ENCODE peak calls at places on chromosomes 1 and 21, in seven cellular contexts. O is PC-3, C is IMR-90, K is transverse colon, P is pancreas, Y is GM23248, X is tibial nerve. U is an unnamed sample. For H3K4me1, the result is how much of the 10 kb centered on the place peaks cover.

GRCh38 chr1:154520333-154520732 is 18.1 kb upstream of the SHE start:
- DNase-seq in K (no peak), Y (no peak), P (no peak), X (no peak), O (no peak), C (peak), U (no peak)

GRCh38 chr1:41811978-41812852 is 106.5 kb downstream of the HIVEP3 start:
- DNase-seq in X (no peak), O (peak), K (peak), P (peak), Y (peak), C (peak), U (no peak)

GRCh38 chr1:36710008-36710407 is 227.3 kb upstream of the CSF3R start:
- DNase-seq in X (no peak), C (no peak), Y (no peak), K (no peak), O (no peak), P (no peak), U (no peak)

GRCh38 chr1:8031176-8031785 is 5.2 kb upstream of the ERRFI1 start:
- DNase-seq in C (peak), P (no peak), Y (peak), X (no peak), O (peak), K (no peak), U (no peak)

GRCh38 chr1:172845371-172845770 is 186.5 kb downstream of the FASLG start:
- DNase-seq in X (no peak), P (no peak), K (no peak), C (peak), O (no peak), Y (peak), U (peak)

GRCh38 chr1:229271448-229272120 is 673 bp downstream of the RAB4A start:
- DNase-seq in P (no peak), Y (peak), K (peak), X (no peak), C (peak), O (peak), U (no peak)

GRCh38 chr1:38527373-38527966 is 332.1 kb downstream of the RRAGC start:
- DNase-seq in P (no peak), C (no peak), Y (peak), X (no peak), K (peak), O (peak), U (peak)

GRCh38 chr21:27112186-27112585 is 145.3 kb upstream of the ADAMTS5 start:
- DNase-seq in Y (peak), C (peak), P (no peak), X (no peak), O (peak), K (no peak), U (no peak)

GRCh38 chr21:15015622-15016471 is 49.0 kb downstream of the NRIP1 start:
- DNase-seq in Y (peak), P (no peak), C (peak), K (no peak), O (peak), X (no peak), U (no peak)

GRCh38 chr1:203340112-203340804 is 10.7 kb downstream of the FMOD start:
- DNase-seq in K (peak), X (no peak), Y (peak), O (peak), P (peak), C (peak), U (peak)

GRCh38 chr1:246567258-246568235 is 1.3 kb downstream of the CNST start:
- DNase-seq in K (no peak), P (no peak), X (no peak), C (peak), O (peak), Y (peak), U (no peak)

GRCh38 chr1:235831148-235831547 is 35.6 kb downstream of the LYST start:
- DNase-seq in O (peak), X (no peak), K (no peak), C (peak), P (no peak), Y (peak), U (no peak)

GRCh38 chr1:211537253-211537652 is 41.7 kb downstream of the SLC30A1 start:
- DNase-seq in C (peak), K (no peak), Y (peak), P (no peak), X (no peak), O (peak), U (no peak)

GRCh38 chr1:213276236-213276635 is 225.2 kb downstream of the RPS6KC1 start:
- DNase-seq in O (no peak), P (no peak), K (no peak), X (no peak), Y (no peak), C (no peak), U (no peak)

GRCh38 chr1:164707868-164708331 is 148.9 kb downstream of the PBX1 start:
- DNase-seq in X (no peak), K (no peak), Y (peak), O (peak), P (peak), C (peak), U (no peak)

GRCh38 chr1:209486861-209487260 is 96.7 kb upstream of the CAMK1G start:
- DNase-seq in K (no peak), X (no peak), P (no peak), C (peak), Y (peak), O (peak), U (no peak)

GRCh38 chr1:41494351-41495170 is 10.1 kb upstream of the EDN2 start:
- DNase-seq in X (no peak), P (no peak), K (no peak), Y (no peak), O (no peak), C (no peak), U (no peak)

GRCh38 chr1:8878448-8879347 is at the start of gene ENO1:
- DNase-seq in C (peak), Y (peak), O (peak), X (peak), K (peak), P (peak), U (peak)

GRCh38 chr1:89611721-89612120 is 21.2 kb upstream of the LRRC8C start:
- DNase-seq in X (no peak), P (no peak), Y (no peak), C (no peak), O (no peak), K (no peak), U (no peak)

GRCh38 chr1:66374561-66375111 is 159.3 kb upstream of the SGIP1 start:
- DNase-seq in O (peak), P (no peak), Y (peak), C (peak), X (no peak), K (no peak), U (no peak)

GRCh38 chr21:27802816-27803475 is 836.1 kb upstream of the ADAMTS5 start:
- DNase-seq in K (peak), O (peak), X (no peak), P (no peak), C (peak), Y (peak), U (no peak)

GRCh38 chr1:15944308-15945010 is 31.4 kb downstream of the ZBTB17 start:
- DNase-seq in X (no peak), P (no peak), C (no peak), Y (no peak), O (no peak), K (no peak), U (no peak)

GRCh38 chr21:29243188-29243587 is 55.5 kb upstream of the BACH1 start:
- DNase-seq in C (no peak), O (no peak), P (no peak), X (no peak), Y (no peak), K (no peak), U (no peak)

GRCh38 chr1:168671782-168672181 is 57.2 kb downstream of the DPT start:
- DNase-seq in O (no peak), K (no peak), C (no peak), P (no peak), X (no peak), Y (peak), U (no peak)

GRCh38 chr1:85283475-85284199 is 7.2 kb upstream of the BCL10 start:
- DNase-seq in O (no peak), X (no peak), K (peak), Y (no peak), P (peak), C (no peak), U (no peak)

GRCh38 chr1:153539395-153540093 is 1.2 kb downstream of the S100A5 start:
- DNase-seq in P (no peak), O (no peak), C (no peak), X (no peak), Y (no peak), K (no peak), U (no peak)

GRCh38 chr1:109379422-109379821 is 18.3 kb downstream of the SORT1 start:
- DNase-seq in Y (peak), X (no peak), P (no peak), O (peak), K (no peak), C (peak), U (no peak)
- H3K4me1 ChIP-seq in Y (under half), X (under half), P (under half), O (under half), K (under half), C (under half), U (under half)

GRCh38 chr1:109547412-109548320 is 749 bp upstream of the GNAI3 start:
- DNase-seq in Y (peak), X (no peak), P (no peak), O (peak), C (peak), K (peak), U (no peak)

GRCh38 chr1:109543988-109544735 is 4.3 kb upstream of the GNAI3 start:
- DNase-seq in P (no peak), O (no peak), X (no peak), Y (no peak), C (no peak), K (no peak), U (no peak)

GRCh38 chr1:109548321-109549267 is at the start of gene GNAI3:
- DNase-seq in O (peak), K (peak), X (peak), Y (peak), P (peak), C (peak), U (peak)

GRCh38 chr1:109543283-109543987 is 3.8 kb downstream of the GPR61 start:
- DNase-seq in O (no peak), X (no peak), P (no peak), C (no peak), Y (no peak), K (no peak), U (no peak)

GRCh38 chr1:109546311-109547109 is 1.9 kb upstream of the GNAI3 start:
- DNase-seq in K (peak), O (peak), P (peak), X (peak), Y (peak), C (peak), U (peak)
- H3K4me3 ChIP-seq in K (no peak), O (peak), P (peak), X (peak), Y (peak), C (peak), U (peak)

GRCh38 chr1:197911172-197911856 is 5.9 kb upstream of the LHX9 start:
- DNase-seq in Y (peak), K (no peak), X (no peak), P (no peak), O (no peak), C (no peak), U (no peak)
- H3K4me1 ChIP-seq in Y (under half), K (under half), X (under half), P (under half), O (under half), C (under half), U (half or more)

DNA sequence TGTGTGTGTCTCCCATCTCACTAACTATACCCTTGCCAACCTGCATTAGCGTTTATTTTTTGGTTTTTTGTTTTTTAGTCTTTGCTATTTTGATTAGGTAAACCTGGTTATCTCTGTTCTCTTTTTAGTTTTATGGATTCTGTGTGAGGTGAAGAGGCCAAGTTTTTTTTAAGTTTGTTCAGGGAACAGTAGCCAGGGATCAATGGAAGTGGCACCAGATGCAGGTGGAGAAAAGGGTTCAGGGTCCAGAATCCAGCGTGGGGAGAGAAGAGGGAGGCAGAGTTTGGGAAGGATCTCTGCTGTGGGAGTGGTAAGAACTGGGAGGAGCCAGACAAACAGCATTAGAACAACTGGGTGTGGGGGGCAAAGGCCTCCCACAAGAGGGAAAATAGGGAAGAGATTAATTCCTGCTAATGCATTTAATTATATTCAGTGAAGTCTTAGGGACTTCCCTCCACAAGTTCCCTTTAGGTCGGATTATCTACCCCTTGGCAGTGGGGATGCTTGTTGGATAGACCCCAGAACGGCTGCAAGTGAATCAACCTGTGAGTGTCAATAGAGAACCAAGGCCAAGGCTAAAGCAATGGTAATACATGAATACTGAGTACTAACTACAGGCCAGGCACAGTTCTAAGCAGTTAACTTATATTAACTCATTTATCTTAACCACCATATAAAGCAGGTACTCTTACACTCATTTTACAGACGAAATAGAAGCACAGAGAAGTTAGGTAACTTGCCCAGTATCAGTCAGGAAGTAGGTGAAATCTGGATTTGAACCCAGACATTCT is 607 bp downstream of the GNAT2 start:
- DNase-seq in K (no peak), X (no peak), Y (no peak), O (no peak), P (peak), C (no peak), U (no peak)
- H3K4me3 ChIP-seq in K (no peak), X (peak), Y (peak), O (peak), P (peak), C (peak), U (peak)

GRCh38 chr1:197683895-197684553 is 91.3 kb downstream of the DENND1B start:
- DNase-seq in Y (no peak), P (no peak), K (no peak), X (no peak), O (no peak), C (no peak), U (no peak)
- H3K4me1 ChIP-seq in Y (under half), P (under half), K (under half), X (under half), O (under half), C (under half), U (under half)

DNA sequence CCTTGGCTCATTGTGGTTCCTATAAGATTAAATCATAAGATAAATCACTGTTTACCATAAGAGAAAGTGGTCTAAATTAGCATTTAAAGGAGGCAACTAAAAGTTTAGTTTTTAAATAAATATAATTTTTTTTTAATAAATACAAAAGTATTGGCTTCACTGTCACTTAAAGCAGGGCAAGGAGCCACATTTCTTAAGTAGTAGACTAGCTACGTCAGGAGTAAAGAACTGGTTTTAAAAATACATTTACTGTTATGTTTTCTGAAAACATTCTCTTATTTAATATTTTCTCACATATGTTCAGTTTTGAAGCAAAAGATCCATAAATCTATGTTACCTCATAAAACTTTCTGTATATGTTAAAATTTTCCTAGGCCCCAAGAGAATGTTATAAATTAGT is 2.2 kb downstream of the ANGPTL1 start:
- DNase-seq in K (no peak), O (no peak), P (no peak), Y (peak), X (no peak), C (no peak), U (no peak)
- H3K4me3 ChIP-seq in K (peak), O (no peak), P (peak), Y (peak), X (peak), C (no peak), U (no peak)

U was measured in effector memory CD4-positive, alpha-beta T cell.